ENCODE peak calls at places on chromosome 22, in ten cellular contexts. One of them, this sample, is unnamed.
A peak's percentile ranks its signal among the peaks of the same experiment; 100 is the strongest.

GRCh38 chr22:43275545-43275981 is 67.6 kb downstream of the SCUBE1 start:
- DNase-seq in brain microvascular endothelial cell: peak; percentile 37
- DNase-seq in GM23248: no peak
- DNase-seq in esophagus squamous epithelium: no peak
- DNase-seq in ovary: no peak
- DNase-seq in A549: no peak
- DNase-seq in neuronal stem cell: no peak
- DNase-seq in ascending aorta: no peak
- DNase-seq in body of pancreas: no peak
- DNase-seq in heart left ventricle: no peak
- DNase-seq in this sample: no peak

GRCh38 chr22:25210831-25211230 is 8.6 kb upstream of the CRYBB2 start:
- DNase-seq in brain microvascular endothelial cell: no peak
- DNase-seq in GM23248: no peak
- DNase-seq in esophagus squamous epithelium: no peak
- DNase-seq in ovary: no peak
- DNase-seq in A549: no peak
- DNase-seq in neuronal stem cell: no peak
- DNase-seq in ascending aorta: no peak
- DNase-seq in body of pancreas: no peak
- DNase-seq in heart left ventricle: no peak
- DNase-seq in this sample: no peak

GRCh38 chr22:32158712-32159533 is at the start of gene C22orf42:
- DNase-seq in brain microvascular endothelial cell: no peak
- DNase-seq in GM23248: no peak
- DNase-seq in esophagus squamous epithelium: no peak
- DNase-seq in ovary: no peak
- DNase-seq in A549: no peak
- DNase-seq in neuronal stem cell: no peak
- DNase-seq in ascending aorta: no peak
- DNase-seq in body of pancreas: peak; percentile 12
- DNase-seq in heart left ventricle: no peak
- DNase-seq in this sample: no peak

GRCh38 chr22:23705358-23705757 is 14.5 kb downstream of the RGL4 start:
- DNase-seq in brain microvascular endothelial cell: no peak
- DNase-seq in GM23248: no peak
- DNase-seq in esophagus squamous epithelium: no peak
- DNase-seq in ovary: no peak
- DNase-seq in A549: no peak
- DNase-seq in neuronal stem cell: no peak
- DNase-seq in ascending aorta: no peak
- DNase-seq in body of pancreas: no peak
- DNase-seq in heart left ventricle: no peak
- DNase-seq in this sample: no peak

GRCh38 chr22:32801436-32802290 is at the start of gene TIMP3:
- DNase-seq in brain microvascular endothelial cell: peak; percentile 72
- DNase-seq in GM23248: peak; percentile 93
- DNase-seq in esophagus squamous epithelium: no peak
- DNase-seq in ovary: peak; percentile 88
- DNase-seq in A549: peak; percentile 7
- DNase-seq in neuronal stem cell: peak; percentile 69
- DNase-seq in ascending aorta: peak; percentile 93
- DNase-seq in body of pancreas: peak; percentile 70
- DNase-seq in heart left ventricle: peak; percentile 94
- DNase-seq in this sample: peak; percentile 61

GRCh38 chr22:19862616-19863246 is 8.1 kb upstream of the GNB1L start:
- DNase-seq in brain microvascular endothelial cell: no peak
- DNase-seq in GM23248: no peak
- DNase-seq in esophagus squamous epithelium: no peak
- DNase-seq in ovary: no peak
- DNase-seq in A549: no peak
- DNase-seq in neuronal stem cell: no peak
- DNase-seq in ascending aorta: no peak
- DNase-seq in body of pancreas: no peak
- DNase-seq in heart left ventricle: no peak
- DNase-seq in this sample: no peak

GRCh38 chr22:24244144-24244787 is 616 bp downstream of the GGT5 start:
- DNase-seq in brain microvascular endothelial cell: peak; percentile 75
- DNase-seq in GM23248: peak; percentile 28
- DNase-seq in esophagus squamous epithelium: no peak
- DNase-seq in ovary: peak; percentile 73
- DNase-seq in A549: no peak
- DNase-seq in neuronal stem cell: no peak
- DNase-seq in ascending aorta: no peak
- DNase-seq in body of pancreas: no peak
- DNase-seq in heart left ventricle: peak; percentile 65
- DNase-seq in this sample: no peak

GRCh38 chr22:35552186-35552842 is 11.7 kb downstream of the RASD2 start:
- DNase-seq in brain microvascular endothelial cell: no peak
- DNase-seq in GM23248: peak; percentile 46
- DNase-seq in esophagus squamous epithelium: no peak
- DNase-seq in ovary: peak; percentile 63
- DNase-seq in A549: peak; percentile 30
- DNase-seq in neuronal stem cell: peak; percentile 60
- DNase-seq in ascending aorta: no peak
- DNase-seq in body of pancreas: peak; percentile 58
- DNase-seq in heart left ventricle: no peak
- DNase-seq in this sample: no peak

GRCh38 chr22:27554106-27554814 is 247.3 kb downstream of the MN1 start:
- DNase-seq in brain microvascular endothelial cell: no peak
- DNase-seq in GM23248: peak; percentile 72
- DNase-seq in esophagus squamous epithelium: no peak
- DNase-seq in ovary: peak; percentile 78
- DNase-seq in A549: no peak
- DNase-seq in neuronal stem cell: no peak
- DNase-seq in ascending aorta: no peak
- DNase-seq in body of pancreas: no peak
- DNase-seq in heart left ventricle: no peak
- DNase-seq in this sample: peak; percentile 4

GRCh38 chr22:19823638-19824196 is 31.0 kb downstream of the GNB1L start:
- DNase-seq in brain microvascular endothelial cell: no peak
- DNase-seq in GM23248: no peak
- DNase-seq in esophagus squamous epithelium: no peak
- DNase-seq in ovary: no peak
- DNase-seq in A549: no peak
- DNase-seq in neuronal stem cell: no peak
- DNase-seq in ascending aorta: peak; percentile 44
- DNase-seq in body of pancreas: no peak
- DNase-seq in heart left ventricle: no peak
- DNase-seq in this sample: no peak

GRCh38 chr22:30298005-30298701 is 8.8 kb upstream of the CASTOR1 start:
- DNase-seq in brain microvascular endothelial cell: no peak
- DNase-seq in GM23248: no peak
- DNase-seq in esophagus squamous epithelium: no peak
- DNase-seq in ovary: no peak
- DNase-seq in A549: no peak
- DNase-seq in neuronal stem cell: no peak
- DNase-seq in ascending aorta: no peak
- DNase-seq in body of pancreas: peak; percentile 41
- DNase-seq in heart left ventricle: no peak
- DNase-seq in this sample: no peak

GRCh38 chr22:33674357-33674756 is 245.9 kb downstream of the LARGE1 start:
- DNase-seq in brain microvascular endothelial cell: no peak
- DNase-seq in GM23248: no peak
- DNase-seq in esophagus squamous epithelium: no peak
- DNase-seq in ovary: no peak
- DNase-seq in A549: no peak
- DNase-seq in neuronal stem cell: no peak
- DNase-seq in ascending aorta: no peak
- DNase-seq in body of pancreas: no peak
- DNase-seq in heart left ventricle: no peak
- DNase-seq in this sample: no peak

GRCh38 chr22:22815397-22816170 is 72.0 kb upstream of the IGLL5 start:
- DNase-seq in brain microvascular endothelial cell: no peak
- DNase-seq in GM23248: no peak
- DNase-seq in esophagus squamous epithelium: no peak
- DNase-seq in ovary: no peak
- DNase-seq in A549: no peak
- DNase-seq in neuronal stem cell: no peak
- DNase-seq in ascending aorta: no peak
- DNase-seq in body of pancreas: no peak
- DNase-seq in heart left ventricle: no peak
- DNase-seq in this sample: no peak

GRCh38 chr22:35454416-35455054 is 54.6 kb downstream of the MCM5 start:
- DNase-seq in brain microvascular endothelial cell: no peak
- DNase-seq in GM23248: no peak
- DNase-seq in esophagus squamous epithelium: no peak
- DNase-seq in ovary: no peak
- DNase-seq in A549: no peak
- DNase-seq in neuronal stem cell: no peak
- DNase-seq in ascending aorta: no peak
- DNase-seq in body of pancreas: no peak
- DNase-seq in heart left ventricle: no peak
- DNase-seq in this sample: no peak

GRCh38 chr22:22535662-22536061 is 15.6 kb upstream of the ZNF280A start:
- DNase-seq in brain microvascular endothelial cell: no peak
- DNase-seq in GM23248: no peak
- DNase-seq in esophagus squamous epithelium: no peak
- DNase-seq in ovary: no peak
- DNase-seq in A549: no peak
- DNase-seq in neuronal stem cell: no peak
- DNase-seq in ascending aorta: no peak
- DNase-seq in body of pancreas: no peak
- DNase-seq in heart left ventricle: no peak
- DNase-seq in this sample: no peak

GRCh38 chr22:27747396-27748256 is 53.9 kb downstream of the MN1 start:
- DNase-seq in brain microvascular endothelial cell: no peak
- DNase-seq in GM23248: peak; percentile 51
- DNase-seq in esophagus squamous epithelium: no peak
- DNase-seq in ovary: no peak
- DNase-seq in A549: no peak
- DNase-seq in neuronal stem cell: no peak
- DNase-seq in ascending aorta: peak; percentile 82
- DNase-seq in body of pancreas: no peak
- DNase-seq in heart left ventricle: no peak
- DNase-seq in this sample: no peak

GRCh38 chr22:46650078-46650810 is 30.1 kb downstream of the GRAMD4 start:
- DNase-seq in brain microvascular endothelial cell: no peak
- DNase-seq in GM23248: no peak
- DNase-seq in esophagus squamous epithelium: no peak
- DNase-seq in ovary: no peak
- DNase-seq in A549: no peak
- DNase-seq in neuronal stem cell: no peak
- DNase-seq in ascending aorta: no peak
- DNase-seq in body of pancreas: no peak
- DNase-seq in heart left ventricle: no peak
- DNase-seq in this sample: no peak
- H3K27ac ChIP-seq in brain microvascular endothelial cell: no peak overlapping the region
- H3K27ac ChIP-seq in GM23248: no peak overlapping the region
- H3K27ac ChIP-seq in esophagus squamous epithelium: peak overlapping the region; percentile 66
- H3K27ac ChIP-seq in ovary: no peak overlapping the region
- H3K27ac ChIP-seq in A549: peak overlapping the region; percentile 77
- H3K27ac ChIP-seq in neuronal stem cell: no peak overlapping the region
- H3K27ac ChIP-seq in ascending aorta: no peak overlapping the region
- H3K27ac ChIP-seq in body of pancreas: no peak overlapping the region
- H3K27ac ChIP-seq in heart left ventricle: peak overlapping the region; percentile 96
- H3K27ac ChIP-seq in this sample: no peak overlapping the region

GRCh38 chr22:39292002-39292401 is 27.4 kb downstream of the RPL3 start:
- DNase-seq in brain microvascular endothelial cell: no peak
- DNase-seq in GM23248: peak; percentile 15
- DNase-seq in esophagus squamous epithelium: no peak
- DNase-seq in ovary: no peak
- DNase-seq in A549: peak; percentile 48
- DNase-seq in neuronal stem cell: no peak
- DNase-seq in ascending aorta: no peak
- DNase-seq in body of pancreas: peak; percentile 76
- DNase-seq in heart left ventricle: no peak
- DNase-seq in this sample: no peak
- H3K27ac ChIP-seq in brain microvascular endothelial cell: no peak overlapping the region
- H3K27ac ChIP-seq in GM23248: peak overlapping the region; percentile 35
- H3K27ac ChIP-seq in esophagus squamous epithelium: peak overlapping the region; percentile 82
- H3K27ac ChIP-seq in ovary: peak overlapping the region; percentile 41
- H3K27ac ChIP-seq in A549: peak overlapping the region; percentile 98
- H3K27ac ChIP-seq in neuronal stem cell: no peak overlapping the region
- H3K27ac ChIP-seq in ascending aorta: peak overlapping the region; percentile 51
- H3K27ac ChIP-seq in body of pancreas: peak overlapping the region; percentile 98
- H3K27ac ChIP-seq in heart left ventricle: peak overlapping the region; percentile 67
- H3K27ac ChIP-seq in this sample: no peak overlapping the region

DNA sequence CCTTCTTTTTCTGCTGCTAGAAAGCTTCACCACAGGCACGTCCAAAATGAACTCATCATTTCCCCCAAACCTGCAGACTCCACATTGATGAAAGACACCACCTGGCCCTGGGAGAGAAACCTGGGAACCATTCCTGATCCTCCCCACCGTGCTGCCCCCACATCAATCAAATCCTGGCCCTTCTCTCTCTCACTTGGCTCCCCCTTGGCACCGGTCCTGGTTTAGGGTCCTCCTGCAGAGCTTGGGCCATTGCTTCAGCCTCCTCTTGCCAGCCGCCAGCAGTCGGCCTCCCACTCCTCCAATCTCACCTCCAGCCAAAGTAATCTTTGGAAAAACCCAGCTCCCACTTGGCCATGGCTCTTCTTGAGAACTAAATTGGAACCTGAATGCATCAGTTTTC is 38.5 kb downstream of the RIBC2 start:
- DNase-seq in brain microvascular endothelial cell: no peak
- DNase-seq in GM23248: no peak
- DNase-seq in esophagus squamous epithelium: no peak
- DNase-seq in ovary: no peak
- DNase-seq in A549: no peak
- DNase-seq in neuronal stem cell: no peak
- DNase-seq in ascending aorta: no peak
- DNase-seq in body of pancreas: no peak
- DNase-seq in heart left ventricle: no peak
- DNase-seq in this sample: no peak
- H3K27ac ChIP-seq in brain microvascular endothelial cell: no peak overlapping the region
- H3K27ac ChIP-seq in GM23248: peak overlapping the region; percentile 62
- H3K27ac ChIP-seq in esophagus squamous epithelium: peak overlapping the region; percentile 49
- H3K27ac ChIP-seq in ovary: no peak overlapping the region
- H3K27ac ChIP-seq in A549: no peak overlapping the region
- H3K27ac ChIP-seq in neuronal stem cell: no peak overlapping the region
- H3K27ac ChIP-seq in ascending aorta: peak overlapping the region; percentile 69
- H3K27ac ChIP-seq in body of pancreas: no peak overlapping the region
- H3K27ac ChIP-seq in heart left ventricle: no peak overlapping the region
- H3K27ac ChIP-seq in this sample: no peak overlapping the region

DNA sequence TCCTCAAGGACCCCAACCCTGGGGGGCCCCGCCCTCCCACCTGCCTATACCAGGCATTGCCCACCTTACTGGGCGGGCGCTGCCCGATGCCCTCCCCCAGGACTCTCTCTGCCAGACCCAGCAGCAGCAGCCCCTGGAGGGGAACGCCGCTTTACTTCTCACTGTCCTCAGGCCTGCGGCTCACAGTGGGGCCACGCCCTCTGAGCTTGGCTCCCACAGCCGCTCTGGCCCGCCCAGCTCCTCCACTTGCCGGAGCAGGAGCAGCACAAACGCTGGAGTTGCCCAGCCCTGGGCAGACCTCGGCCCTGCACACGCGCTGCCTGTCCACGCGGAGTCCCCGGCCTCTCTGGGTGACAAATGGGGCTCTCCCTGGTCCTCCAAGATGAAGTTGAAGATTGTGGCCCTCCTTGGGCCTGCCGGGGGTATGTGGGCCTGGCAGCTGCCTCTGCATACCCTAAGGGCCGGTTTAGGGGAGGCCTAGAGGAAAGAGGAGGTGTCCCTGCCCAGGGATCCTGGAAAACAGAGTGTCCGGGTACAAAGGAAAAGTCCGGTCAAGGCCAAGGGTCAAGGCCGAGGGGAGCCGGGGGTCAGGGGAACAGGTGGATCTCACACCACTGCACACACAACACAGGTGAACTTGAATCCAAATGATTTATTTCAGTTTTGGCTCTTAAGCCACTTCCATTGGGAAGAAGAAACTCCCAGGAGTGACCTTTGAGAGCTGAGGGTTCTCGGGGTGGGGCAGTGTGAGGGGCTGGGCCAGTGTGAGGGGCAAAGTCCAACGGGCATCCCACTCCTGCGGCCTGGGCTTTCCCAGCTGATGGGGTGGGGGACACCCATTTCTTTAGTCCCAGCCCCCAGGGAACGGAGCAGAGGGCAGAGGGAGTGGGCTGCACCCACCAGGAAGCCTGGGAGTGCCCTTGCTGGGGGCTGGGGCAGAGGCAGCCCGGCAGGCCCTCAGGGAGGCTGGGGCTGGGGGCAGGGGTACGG is 674 bp upstream of the BAIAP2L2 start:
- DNase-seq in brain microvascular endothelial cell: no peak
- DNase-seq in GM23248: peak; percentile 73
- DNase-seq in esophagus squamous epithelium: no peak
- DNase-seq in ovary: no peak
- DNase-seq in A549: peak; percentile 74
- DNase-seq in neuronal stem cell: no peak
- DNase-seq in ascending aorta: no peak
- DNase-seq in body of pancreas: no peak
- DNase-seq in heart left ventricle: no peak
- DNase-seq in this sample: no peak
- H3K27ac ChIP-seq in brain microvascular endothelial cell: no peak overlapping the region
- H3K27ac ChIP-seq in GM23248: no peak overlapping the region
- H3K27ac ChIP-seq in esophagus squamous epithelium: peak overlapping the region; percentile 2
- H3K27ac ChIP-seq in ovary: no peak overlapping the region
- H3K27ac ChIP-seq in A549: peak overlapping the region; percentile 91
- H3K27ac ChIP-seq in neuronal stem cell: no peak overlapping the region
- H3K27ac ChIP-seq in ascending aorta: no peak overlapping the region
- H3K27ac ChIP-seq in body of pancreas: no peak overlapping the region
- H3K27ac ChIP-seq in heart left ventricle: no peak overlapping the region
- H3K27ac ChIP-seq in this sample: no peak overlapping the region

This sample was measured in caudate nucleus.